ENCODE peak calls at places on chromosomes 16 and 17, in ten cellular contexts. O, Z, M, Q, K, I, R, F, N and H are unnamed samples.

GRCh38 chr16:361872-362701 is 8.3 kb downstream of the MRPL28 start:
- DNase-seq in O (peak), M (peak), Q (peak), K (peak), N (no peak), Z (peak), F (peak), R (no peak), I (peak), H (peak)

GRCh38 chr17:48351916-48352332 is 78.1 kb downstream of the SKAP1 start:
- DNase-seq in K (no peak), N (no peak), O (no peak), F (no peak), Q (peak), M (peak), R (no peak), Z (no peak), I (no peak), H (no peak)

GRCh38 chr17:57993471-57994365 is 5.7 kb upstream of the VEZF1 start:
- DNase-seq in R (no peak), F (no peak), N (no peak), M (no peak), K (no peak), Z (no peak), O (no peak), I (no peak), Q (no peak), H (no peak)

GRCh38 chr17:47676510-47676909 is 17.5 kb upstream of the TBKBP1 start:
- DNase-seq in R (no peak), Z (no peak), M (no peak), O (no peak), Q (no peak), K (no peak), N (no peak), I (no peak), F (no peak), H (no peak)

GRCh38 chr17:63425478-63425877 is 20.6 kb downstream of the CYB561 start:
- DNase-seq in O (peak), R (peak), M (peak), K (peak), N (no peak), F (peak), Z (peak), I (peak), Q (peak), H (peak)

GRCh38 chr17:68033636-68034451 is 1.7 kb upstream of the KPNA2 start:
- DNase-seq in I (no peak), O (no peak), M (peak), R (no peak), Z (no peak), K (no peak), Q (peak), N (no peak), F (no peak), H (no peak)

GRCh38 chr17:21042434-21043295 is at the start of gene USP22:
- DNase-seq in K (no peak), F (no peak), I (no peak), Z (no peak), R (no peak), O (peak), N (no peak), Q (no peak), M (peak), H (no peak)

GRCh38 chr17:57706761-57707160 is 38.3 kb downstream of the CCDC182 start:
- DNase-seq in K (no peak), M (no peak), F (no peak), Z (no peak), N (no peak), R (no peak), O (no peak), Q (no peak), I (no peak), H (no peak)

GRCh38 chr16:51146256-51146924 is 4.7 kb downstream of the SALL1 start:
- DNase-seq in O (no peak), K (no peak), F (no peak), N (no peak), R (no peak), I (no peak), Z (no peak), M (no peak), Q (peak), H (no peak)

GRCh38 chr16:57150682-57151330 is 35.0 kb downstream of the PSME3IP1 start:
- DNase-seq in O (no peak), I (no peak), Z (no peak), N (no peak), K (no peak), F (no peak), Q (no peak), M (no peak), R (no peak), H (peak)

GRCh38 chr17:66549312-66549705 is 246.9 kb downstream of the PRKCA start:
- DNase-seq in O (no peak), Z (no peak), K (no peak), N (no peak), F (no peak), M (no peak), I (no peak), Q (no peak), R (no peak), H (no peak)

GRCh38 chr16:52825882-52826281 is 226.8 kb downstream of the CHD9NB start:
- DNase-seq in O (no peak), I (no peak), F (no peak), Z (no peak), R (no peak), Q (peak), K (no peak), M (no peak), N (no peak), H (no peak)

GRCh38 chr17:64155751-64156544 is 26.0 kb upstream of the ERN1 start:
- DNase-seq in R (no peak), Z (peak), N (peak), K (peak), O (peak), Q (no peak), I (no peak), F (no peak), M (no peak), H (peak)

GRCh38 chr17:51200295-51200694 is 34.1 kb downstream of the NME2 start:
- DNase-seq in F (no peak), N (no peak), Q (no peak), K (no peak), Z (no peak), O (no peak), M (no peak), I (no peak), R (no peak), H (no peak)

GRCh38 chr17:67212716-67213417 is 32.1 kb downstream of the HELZ start:
- DNase-seq in M (no peak), O (no peak), F (no peak), Q (peak), Z (no peak), R (no peak), K (no peak), N (no peak), I (no peak), H (no peak)

GRCh38 chr16:73018796-73019455 is 29.0 kb downstream of the ZFHX3 start:
- DNase-seq in Z (no peak), Q (no peak), F (no peak), M (no peak), R (peak), O (peak), K (no peak), N (no peak), I (no peak), H (no peak)

GRCh38 chr16:10180771-10181163 is 1.5 kb downstream of the GRIN2A start:
- DNase-seq in O (no peak), K (peak), F (no peak), I (no peak), Z (no peak), Q (peak), R (no peak), M (peak), N (no peak), H (peak)

GRCh38 chr16:86221085-86221484 is 289.2 kb upstream of the FOXF1 start:
- DNase-seq in Q (no peak), R (no peak), I (peak), N (no peak), Z (no peak), O (no peak), F (no peak), M (no peak), K (no peak), H (peak)

GRCh38 chr17:42744283-42744805 is 496 bp downstream of the EZH1 start:
- DNase-seq in F (no peak), Z (peak), N (no peak), O (peak), M (peak), Q (peak), R (peak), K (peak), I (peak), H (peak)

GRCh38 chr16:46787909-46788308 is 39.8 kb upstream of the MYLK3 start:
- DNase-seq in N (no peak), O (no peak), K (no peak), Q (no peak), F (no peak), I (no peak), R (no peak), M (no peak), Z (no peak), H (no peak)

GRCh38 chr17:44012391-44012790 is 2.4 kb downstream of the TMEM101 start:
- DNase-seq in Q (no peak), O (no peak), M (no peak), I (no peak), N (no peak), F (no peak), R (no peak), Z (no peak), K (no peak), H (no peak)

GRCh38 chr16:57689772-57690558 is 4.6 kb upstream of the DRC7 start:
- DNase-seq in O (no peak), N (no peak), F (peak), Z (no peak), R (peak), K (no peak), Q (no peak), I (peak), M (no peak), H (no peak)

GRCh38 chr16:19123535-19124178 is 9.9 kb downstream of the ITPRIPL2 start:
- DNase-seq in F (no peak), O (peak), M (no peak), K (no peak), Q (no peak), R (no peak), N (no peak), I (no peak), Z (no peak), H (no peak)

GRCh38 chr16:70433456-70434103 is 5.3 kb downstream of the ST3GAL2 start:
- DNase-seq in M (no peak), R (peak), K (peak), O (peak), I (peak), Z (peak), N (no peak), F (no peak), Q (peak), H (peak)

GRCh38 chr17:76354747-76355310 is 1.1 kb upstream of the PRPSAP1 start:
- DNase-seq in O (no peak), K (no peak), R (no peak), Z (no peak), M (no peak), I (no peak), F (no peak), Q (no peak), N (no peak), H (peak)

GRCh38 chr16:1458336-1458976 is 14.1 kb upstream of the CCDC154 start:
- DNase-seq in R (no peak), M (no peak), I (no peak), Z (no peak), F (no peak), K (no peak), O (no peak), Q (no peak), N (no peak), H (no peak)

GRCh38 chr16:66858740-66859396 is 14.7 kb downstream of the CA7 start:
- DNase-seq in R (no peak), N (no peak), O (peak), M (peak), Q (peak), F (no peak), Z (peak), I (no peak), K (peak), H (peak)

GRCh38 chr16:53773150-53773846 is 69.3 kb downstream of the FTO start:
- DNase-seq in M (peak), Q (peak), Z (no peak), I (no peak), F (no peak), R (no peak), O (peak), N (no peak), K (no peak), H (no peak)

GRCh38 chr16:76653390-76654026 is 376.3 kb downstream of the CNTNAP4 start:
- DNase-seq in R (no peak), K (no peak), Z (no peak), M (peak), Q (peak), F (no peak), N (no peak), O (no peak), I (no peak), H (no peak)

GRCh38 chr16:81204794-81205680 is 33.5 kb upstream of the BCO1 start:
- DNase-seq in N (no peak), I (peak), K (no peak), R (no peak), O (peak), M (peak), F (no peak), Z (no peak), Q (peak), H (no peak)

GRCh38 chr16:65576139-65576538 is 454.3 kb upstream of the CDH11 start:
- DNase-seq in K (no peak), M (no peak), O (no peak), F (no peak), Z (no peak), R (no peak), N (no peak), I (no peak), Q (no peak), H (no peak)

GRCh38 chr17:77316191-77316641 is 175.4 kb downstream of the SEC14L1 start:
- DNase-seq in K (peak), F (no peak), Q (no peak), O (peak), N (no peak), Z (no peak), M (no peak), R (peak), I (peak), H (peak)

GRCh38 chr16:10988164-10988803 is 43.9 kb downstream of the CLEC16A start:
- DNase-seq in O (no peak), I (no peak), M (peak), F (no peak), R (no peak), Q (no peak), N (no peak), Z (no peak), K (no peak), H (no peak)

GRCh38 chr17:68344701-68345136 is 53.4 kb downstream of the ARSG start:
- DNase-seq in F (peak), R (no peak), Q (no peak), Z (no peak), I (no peak), N (no peak), M (no peak), O (no peak), K (no peak), H (no peak)

GRCh38 chr16:8959921-8960787 is 3.6 kb downstream of the USP7 start:
- DNase-seq in K (no peak), R (peak), I (no peak), M (no peak), F (no peak), Q (no peak), N (no peak), O (no peak), Z (no peak), H (peak)

GRCh38 chr17:5705081-5705875 is 121.0 kb upstream of the NLRP1 start:
- DNase-seq in F (no peak), I (no peak), Z (no peak), O (no peak), Q (peak), M (peak), K (no peak), R (no peak), N (no peak), H (no peak)

GRCh38 chr17:45031231-45032149 is 19.9 kb downstream of the DCAKD start:
- DNase-seq in R (no peak), F (no peak), M (no peak), K (no peak), O (no peak), Q (no peak), Z (no peak), I (no peak), N (no peak), H (no peak)
- H3K27ac ChIP-seq in R (no peak), F (peak), M (no peak), K (no peak), O (no peak), Q (no peak), Z (no peak), I (no peak), N (no peak), H (no peak)

GRCh38 chr16:49281481-49281842 is at the start of gene CBLN1:
- DNase-seq in M (no peak), I (no peak), Q (no peak), K (no peak), O (no peak), N (no peak), R (no peak), F (no peak), Z (no peak), H (no peak)
- H3K27ac ChIP-seq in M (no peak), I (no peak), Q (no peak), K (no peak), O (no peak), N (peak), R (no peak), F (no peak), Z (peak), H (no peak)

GRCh38 chr17:17051791-17052461 is 9.7 kb downstream of the MPRIP start:
- DNase-seq in M (no peak), I (peak), N (no peak), K (peak), F (no peak), Q (no peak), O (peak), Z (no peak), R (peak), H (peak)
- H3K27ac ChIP-seq in M (peak), I (peak), N (no peak), K (peak), F (no peak), Q (peak), O (peak), Z (peak), R (peak), H (peak)

GRCh38 chr17:28396635-28397239 is 9.3 kb downstream of the SLC46A1 start:
- DNase-seq in K (no peak), Q (no peak), M (no peak), N (no peak), F (no peak), I (no peak), Z (no peak), R (no peak), O (peak), H (no peak)
- H3K27ac ChIP-seq in K (no peak), Q (no peak), M (no peak), N (no peak), F (no peak), I (no peak), Z (no peak), R (no peak), O (no peak), H (no peak)

GRCh38 chr16:22239131-22239805 is 33.2 kb downstream of the EEF2K start:
- DNase-seq in M (no peak), K (no peak), N (no peak), O (no peak), Z (no peak), Q (no peak), R (no peak), I (no peak), F (no peak), H (no peak)

GRCh38 chr16:22235839-22236745 is 30.0 kb downstream of the EEF2K start:
- DNase-seq in F (no peak), M (no peak), O (no peak), Q (no peak), I (peak), K (no peak), Z (peak), R (peak), N (no peak), H (no peak)

DNA sequence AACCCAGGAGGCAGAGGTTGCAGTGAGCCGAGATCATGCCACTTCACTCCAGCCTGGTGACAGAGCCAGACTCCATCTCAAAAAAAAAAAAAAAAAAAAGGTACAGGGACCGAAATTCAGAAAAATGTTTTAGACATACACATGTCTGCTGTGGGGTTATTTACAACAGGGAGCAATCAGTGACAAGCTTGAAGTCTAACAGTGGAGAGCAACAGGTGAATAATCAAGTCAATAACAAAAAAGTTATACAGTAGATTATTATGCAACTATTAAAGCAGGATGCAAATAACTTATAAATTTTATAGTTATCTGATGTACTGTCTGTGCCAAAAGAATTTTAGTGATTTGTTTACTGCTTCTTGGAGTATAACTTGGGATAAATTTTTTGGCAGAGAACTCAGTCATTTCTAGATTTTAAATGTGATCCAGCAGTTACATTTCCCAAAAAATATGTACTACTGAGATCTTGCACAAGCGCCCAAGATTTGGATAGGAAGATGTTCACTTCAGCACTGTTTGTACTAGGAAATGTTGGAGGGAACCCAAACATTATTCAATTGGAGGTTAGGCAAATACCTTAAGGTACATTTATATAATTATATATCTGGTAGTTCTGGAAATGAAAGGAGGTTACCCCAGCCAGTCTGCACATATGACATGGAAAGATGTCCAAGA is 34.1 kb downstream of the EEF2K start:
- DNase-seq in R (no peak), F (no peak), N (no peak), O (no peak), K (no peak), M (no peak), Q (no peak), I (no peak), Z (no peak), H (no peak)
- H3K27ac ChIP-seq in R (peak), F (no peak), N (no peak), O (no peak), K (peak), M (no peak), Q (no peak), I (no peak), Z (peak), H (no peak)

GRCh38 chr17:6857904-6858303 is 26.4 kb upstream of the TEKT1 start:
- DNase-seq in I (no peak), O (no peak), Z (no peak), Q (no peak), M (no peak), F (no peak), K (no peak), N (no peak), R (no peak), H (no peak)
- H3K27ac ChIP-seq in I (no peak), O (no peak), Z (no peak), Q (no peak), M (no peak), F (no peak), K (no peak), N (no peak), R (no peak), H (no peak)

DNA sequence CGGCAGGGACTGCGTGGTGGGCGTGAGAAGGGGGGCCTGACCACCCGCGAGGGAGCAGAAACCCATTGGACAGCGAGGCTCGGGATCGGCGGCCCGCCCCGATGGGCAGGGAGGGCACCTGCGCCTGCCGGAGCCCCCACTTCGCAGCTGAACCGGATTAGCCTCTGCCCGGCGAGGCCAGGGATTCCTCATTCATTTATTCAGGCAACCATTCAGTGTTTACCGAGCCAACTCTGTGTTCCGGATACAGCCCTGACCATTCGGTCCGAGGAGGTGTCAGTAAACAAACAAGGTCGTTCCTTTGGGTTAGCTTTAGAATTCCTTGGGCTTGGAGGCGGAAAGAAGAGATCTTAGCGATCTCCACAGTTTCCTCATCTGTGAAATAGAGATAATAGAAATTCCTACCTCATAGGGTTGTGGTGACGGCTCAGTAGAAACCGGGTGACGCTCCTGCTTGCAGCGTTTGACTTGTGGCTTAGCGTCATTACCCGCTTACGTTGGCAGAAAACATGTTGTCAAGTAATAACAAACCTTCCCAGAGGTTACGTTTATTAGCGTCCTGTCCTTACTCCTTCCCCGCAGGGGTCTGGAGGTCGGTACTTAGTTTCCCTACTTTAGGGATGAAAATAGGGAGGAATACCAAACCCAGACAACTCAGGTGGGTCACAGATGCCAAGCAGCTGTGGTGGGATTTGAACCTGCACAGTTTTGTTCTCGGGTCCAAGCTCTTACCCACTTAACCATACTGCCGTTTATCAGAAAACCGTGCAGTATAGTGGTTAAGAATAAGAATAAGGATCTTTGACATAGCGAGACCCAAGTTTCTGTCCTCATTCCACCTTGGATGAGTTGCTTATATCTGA is 893 bp downstream of the POLR3E start:
- DNase-seq in Q (peak), R (peak), I (peak), Z (peak), M (peak), K (peak), N (no peak), F (peak), O (peak), H (peak)
- H3K27ac ChIP-seq in Q (peak), R (peak), I (peak), Z (peak), M (peak), K (peak), N (peak), F (peak), O (peak), H (peak)